ENCODE peak calls at places on chromosomes 11 and 22, in nine cellular contexts. X is T-cell; P is iPS-NIHi11; V is naive B cell; C is nucleus accumbens; J is SK-N-SH; W is activated naive CD4-positive, alpha-beta T cell; G is retina; D is NCI-H1092 treated with DMSO at 0.1 percent for 48 hours. Y is an unnamed sample.
A peak's percentile ranks its signal among the peaks of the same experiment; 100 is the strongest.

GRCh38 chr11:269146-269890 is 8.9 kb upstream of the NLRP6 start:
- DNase-seq in C (no peak), D (no peak), G (no peak), P (no peak), V (peak; percentile 92), X (peak; percentile 71), J (no peak), W (peak; percentile 37), Y (peak; percentile 68)

GRCh38 chr11:123521001-123521400 is 90.9 kb downstream of the GRAMD1B start:
- DNase-seq in G (no peak), J (no peak), X (no peak), C (no peak), V (no peak), P (no peak), W (no peak), D (no peak), Y (no peak)

GRCh38 chr11:22807855-22808558 is 21.6 kb downstream of the SVIP start:
- DNase-seq in G (no peak), V (no peak), X (no peak), C (no peak), P (no peak), D (no peak), W (no peak), J (no peak), Y (peak; percentile 3)

GRCh38 chr11:86214710-86215109 is 29.8 kb upstream of the EED start:
- DNase-seq in J (no peak), X (no peak), P (no peak), D (no peak), G (no peak), W (no peak), C (no peak), V (no peak), Y (no peak)

GRCh38 chr11:128701086-128701485 is 7.2 kb downstream of the FLI1 start:
- DNase-seq in X (no peak), P (no peak), C (no peak), V (no peak), J (no peak), W (no peak), D (no peak), G (no peak), Y (no peak)

GRCh38 chr11:67267188-67268035 is 1.1 kb downstream of the GRK2 start:
- DNase-seq in G (no peak), J (peak; percentile 54), V (no peak), P (no peak), W (no peak), C (no peak), D (no peak), X (no peak), Y (peak; percentile 32)

GRCh38 chr11:46437106-46437689 is 45.6 kb upstream of the CHRM4 start:
- DNase-seq in C (no peak), P (no peak), J (no peak), W (no peak), D (no peak), X (no peak), G (no peak), V (no peak), Y (no peak)

GRCh38 chr11:25970726-25971508 is 361.0 kb upstream of the ANO3 start:
- DNase-seq in G (no peak), P (peak; percentile 12), D (no peak), J (no peak), X (no peak), C (no peak), V (no peak), W (no peak), Y (no peak)

GRCh38 chr11:19474954-19475811 is 234.4 kb upstream of the E2F8 start:
- DNase-seq in D (peak; percentile 40), C (peak; percentile 63), J (peak; percentile 26), G (peak; percentile 62), V (no peak), W (no peak), X (no peak), P (no peak), Y (no peak)

GRCh38 chr11:22193348-22194051 is 615 bp downstream of the ANO5 start:
- DNase-seq in W (no peak), X (no peak), P (peak; percentile 60), J (peak; percentile 71), V (no peak), C (peak; percentile 52), D (peak; percentile 72), G (peak; percentile 88), Y (peak; percentile 2)

GRCh38 chr11:130404727-130405126 is 23.7 kb downstream of the ADAMTS8 start:
- DNase-seq in W (no peak), V (no peak), D (no peak), X (no peak), P (no peak), C (no peak), J (no peak), G (no peak), Y (no peak)

GRCh38 chr11:95239871-95240648 is 9.1 kb upstream of the SESN3 start:
- DNase-seq in X (no peak), G (no peak), D (no peak), P (no peak), W (no peak), C (no peak), J (no peak), V (no peak), Y (no peak)

GRCh38 chr11:69890476-69890875 is 71.3 kb upstream of the FGF3 start:
- DNase-seq in C (no peak), P (no peak), G (peak; percentile 40), X (no peak), W (no peak), V (no peak), J (no peak), D (no peak), Y (no peak)

GRCh38 chr11:63915961-63916836 is 765 bp downstream of the RCOR2 start:
- DNase-seq in D (peak; percentile 52), J (peak; percentile 91), G (peak; percentile 91), W (no peak), P (peak; percentile 91), C (peak; percentile 50), V (peak; percentile 29), X (peak; percentile 32), Y (peak; percentile 53)

GRCh38 chr11:10603721-10604297 is 35.3 kb upstream of the LYVE1 start:
- DNase-seq in C (no peak), V (no peak), J (no peak), P (no peak), D (no peak), W (no peak), X (no peak), G (no peak), Y (no peak)

GRCh38 chr22:26172389-26172990 is 3.2 kb downstream of the SEZ6L start:
- DNase-seq in X (peak; percentile 20), P (peak; percentile 70), J (peak; percentile 61), D (peak; percentile 85), V (no peak), G (peak; percentile 49), C (peak; percentile 21), W (no peak), Y (peak; percentile 37)

GRCh38 chr11:36594316-36594989 is at the start of gene IFTAP:
- DNase-seq in P (peak; percentile 88), J (peak; percentile 75), X (peak; percentile 7), G (peak; percentile 93), C (peak; percentile 74), V (peak; percentile 21), W (no peak), D (peak; percentile 88), Y (no peak)

GRCh38 chr11:50246699-50247098 is 214.0 kb downstream of the OR4C45 start:
- DNase-seq in V (no peak), W (no peak), J (no peak), C (no peak), X (no peak), P (no peak), D (no peak), G (no peak), Y (no peak)

GRCh38 chr11:107719557-107720304 is 7.9 kb upstream of the SLN start:
- DNase-seq in W (no peak), D (no peak), J (no peak), X (no peak), C (peak; percentile 27), G (no peak), P (no peak), V (no peak), Y (no peak)

GRCh38 chr11:96136623-96137313 is 206.2 kb downstream of the MAML2 start:
- DNase-seq in P (no peak), D (no peak), C (no peak), G (no peak), J (no peak), W (no peak), V (no peak), X (no peak), Y (no peak)

GRCh38 chr22:46358766-46359165 is 23.3 kb downstream of the TRMU start:
- DNase-seq in W (no peak), C (no peak), P (no peak), J (no peak), G (no peak), X (no peak), D (no peak), V (no peak), Y (no peak)

GRCh38 chr11:120512727-120513435 is 1.3 kb downstream of the GRIK4 start:
- DNase-seq in J (peak; percentile 63), W (no peak), V (no peak), C (peak; percentile 19), D (peak; percentile 36), P (no peak), X (no peak), G (no peak), Y (no peak)